ENCODE peak calls at places on chromosomes 11 and 22, in five cellular contexts. Z is AG08395; F is thoracic aorta; V is activated CD4-positive, alpha-beta T cell treated with anti-CD3 and anti-CD28 coated beads, Interleukin-2, amount 10 ng/mL, durations not matched to agents 7 days and 5 days; H is HT1080. Y is an unnamed sample.

GRCh38 chr11:14015711-14016110 is 53.2 kb downstream of the SPON1 start:
- DNase-seq in V (no peak), Z (peak), F (no peak), H (peak), Y (no peak)

GRCh38 chr22:49522582-49523373 is 304.9 kb downstream of the BRD1 start:
- DNase-seq in V (no peak), H (no peak), Z (no peak), F (no peak), Y (peak)

GRCh38 chr22:48596111-48596860 is 1231.4 kb downstream of the BRD1 start:
- DNase-seq in F (no peak), H (no peak), Z (no peak), V (no peak), Y (no peak)

GRCh38 chr11:73439002-73439843 is 63.0 kb downstream of the RELT start:
- DNase-seq in H (no peak), F (no peak), V (no peak), Z (peak), Y (no peak)

GRCh38 chr22:46604306-46604690 is 15.9 kb upstream of the GRAMD4 start:
- DNase-seq in F (no peak), Z (no peak), V (peak), H (no peak), Y (no peak)

GRCh38 chr11:65102142-65103095 is 6.4 kb downstream of the VPS51 start:
- DNase-seq in H (no peak), Z (no peak), F (no peak), V (no peak), Y (no peak)

GRCh38 chr11:114296190-114296978 is at the start of gene NNMT:
- DNase-seq in Z (peak), H (peak), V (no peak), F (peak), Y (peak)

GRCh38 chr11:11384829-11385228 is 31.8 kb upstream of the CSNK2A3 start:
- DNase-seq in F (no peak), V (no peak), Z (no peak), H (no peak), Y (no peak)

GRCh38 chr11:94504689-94505293 is 7.5 kb upstream of the C11orf97 start:
- DNase-seq in H (peak), Z (peak), V (peak), F (no peak), Y (no peak)

GRCh38 chr11:60924110-60924905 is at the start of gene TMEM132A:
- DNase-seq in Z (peak), F (no peak), H (peak), V (no peak), Y (no peak)

GRCh38 chr22:25403752-25404471 is 160.6 kb upstream of the GRK3 start:
- DNase-seq in F (no peak), V (no peak), H (peak), Z (peak), Y (peak)

Y was measured in sigmoid colon.